ENCODE peak calls at places on chromosomes 1 and 21, in seven cellular contexts. One of them, this sample, is unnamed.

GRCh38 chr1:152515454-152515823 is 1.2 kb downstream of the CRCT1 start:
- DNase-seq in thyroid gland: no peak
- DNase-seq in IMR-90: peak; percentile 4
- DNase-seq in upper lobe of left lung: peak; percentile 77
- DNase-seq in NB4: no peak
- DNase-seq in K562: no peak
- DNase-seq in erythroblast: no peak
- DNase-seq in this sample: no peak

GRCh38 chr21:15687208-15687607 is 42.6 kb upstream of the USP25 start:
- DNase-seq in NB4: peak; percentile 1
- DNase-seq in upper lobe of left lung: no peak
- DNase-seq in thyroid gland: no peak
- DNase-seq in erythroblast: no peak
- DNase-seq in IMR-90: peak; percentile 74
- DNase-seq in K562: no peak
- DNase-seq in this sample: no peak

GRCh38 chr1:117371436-117372151 is 4.3 kb downstream of the MAN1A2 start:
- DNase-seq in erythroblast: no peak
- DNase-seq in NB4: peak; percentile 24
- DNase-seq in K562: no peak
- DNase-seq in IMR-90: peak; percentile 39
- DNase-seq in upper lobe of left lung: no peak
- DNase-seq in thyroid gland: no peak
- DNase-seq in this sample: no peak

GRCh38 chr1:196677781-196678509 is 26.1 kb downstream of the CFH start:
- DNase-seq in erythroblast: no peak
- DNase-seq in NB4: no peak
- DNase-seq in upper lobe of left lung: no peak
- DNase-seq in IMR-90: peak; percentile 22
- DNase-seq in thyroid gland: no peak
- DNase-seq in K562: no peak
- DNase-seq in this sample: no peak

GRCh38 chr1:6384962-6385672 is 8.4 kb downstream of the ACOT7 start:
- DNase-seq in upper lobe of left lung: no peak
- DNase-seq in K562: no peak
- DNase-seq in erythroblast: no peak
- DNase-seq in thyroid gland: peak; percentile 74
- DNase-seq in IMR-90: no peak
- DNase-seq in NB4: no peak
- DNase-seq in this sample: no peak

GRCh38 chr1:55418625-55419024 is 203.5 kb upstream of the USP24 start:
- DNase-seq in IMR-90: no peak
- DNase-seq in NB4: no peak
- DNase-seq in erythroblast: no peak
- DNase-seq in thyroid gland: peak; percentile 17
- DNase-seq in upper lobe of left lung: no peak
- DNase-seq in K562: no peak
- DNase-seq in this sample: no peak

GRCh38 chr1:153968000-153968363 is 280 bp downstream of the CREB3L4 start:
- DNase-seq in erythroblast: no peak
- DNase-seq in thyroid gland: peak; percentile 68
- DNase-seq in IMR-90: no peak
- DNase-seq in NB4: no peak
- DNase-seq in upper lobe of left lung: no peak
- DNase-seq in K562: no peak
- DNase-seq in this sample: no peak

GRCh38 chr1:35047188-35047858 is 15.6 kb upstream of the ZMYM6 start:
- DNase-seq in K562: no peak
- DNase-seq in erythroblast: no peak
- DNase-seq in upper lobe of left lung: no peak
- DNase-seq in thyroid gland: no peak
- DNase-seq in NB4: peak; percentile 70
- DNase-seq in IMR-90: peak; percentile 95
- DNase-seq in this sample: no peak

GRCh38 chr1:78297828-78298227 is 192.9 kb upstream of the PTGFR start:
- DNase-seq in erythroblast: no peak
- DNase-seq in thyroid gland: no peak
- DNase-seq in upper lobe of left lung: no peak
- DNase-seq in IMR-90: no peak
- DNase-seq in NB4: no peak
- DNase-seq in K562: no peak
- DNase-seq in this sample: no peak

GRCh38 chr1:156244712-156245111 is 2.7 kb downstream of the BGLAP start:
- DNase-seq in thyroid gland: no peak
- DNase-seq in IMR-90: no peak
- DNase-seq in K562: no peak
- DNase-seq in upper lobe of left lung: no peak
- DNase-seq in erythroblast: no peak
- DNase-seq in NB4: no peak
- DNase-seq in this sample: no peak

GRCh38 chr1:179228783-179229213 is 679 bp downstream of the ABL2 start:
- DNase-seq in K562: peak; percentile 65
- DNase-seq in IMR-90: peak; percentile 15
- DNase-seq in erythroblast: peak; percentile 47
- DNase-seq in upper lobe of left lung: no peak
- DNase-seq in NB4: peak; percentile 69
- DNase-seq in thyroid gland: peak; percentile 54
- DNase-seq in this sample: no peak

GRCh38 chr21:36478941-36479340 is 981 bp downstream of the CLDN14 start:
- DNase-seq in IMR-90: no peak
- DNase-seq in thyroid gland: no peak
- DNase-seq in erythroblast: no peak
- DNase-seq in NB4: no peak
- DNase-seq in K562: no peak
- DNase-seq in upper lobe of left lung: no peak
- DNase-seq in this sample: no peak

GRCh38 chr1:171421413-171422020 is 63.8 kb upstream of the PRRC2C start:
- DNase-seq in IMR-90: no peak
- DNase-seq in upper lobe of left lung: no peak
- DNase-seq in erythroblast: no peak
- DNase-seq in K562: no peak
- DNase-seq in thyroid gland: no peak
- DNase-seq in NB4: no peak
- DNase-seq in this sample: no peak

GRCh38 chr1:51907079-51907702 is 28.7 kb upstream of the NRDC start:
- DNase-seq in NB4: no peak
- DNase-seq in thyroid gland: no peak
- DNase-seq in IMR-90: peak; percentile 19
- DNase-seq in upper lobe of left lung: no peak
- DNase-seq in K562: no peak
- DNase-seq in erythroblast: no peak
- DNase-seq in this sample: no peak

GRCh38 chr1:12436817-12437599 is 181.0 kb downstream of the DHRS3 start:
- DNase-seq in K562: peak; percentile 54
- DNase-seq in upper lobe of left lung: no peak
- DNase-seq in thyroid gland: no peak
- DNase-seq in NB4: peak; percentile 41
- DNase-seq in erythroblast: no peak
- DNase-seq in IMR-90: peak; percentile 84
- DNase-seq in this sample: no peak

GRCh38 chr1:21278898-21279819 is 11.1 kb downstream of the ECE1 start:
- DNase-seq in thyroid gland: no peak
- DNase-seq in NB4: no peak
- DNase-seq in erythroblast: no peak
- DNase-seq in IMR-90: peak; percentile 65
- DNase-seq in upper lobe of left lung: no peak
- DNase-seq in K562: no peak
- DNase-seq in this sample: no peak

GRCh38 chr1:169044296-169044695 is 62.2 kb upstream of the ATP1B1 start:
- DNase-seq in erythroblast: no peak
- DNase-seq in K562: no peak
- DNase-seq in thyroid gland: no peak
- DNase-seq in upper lobe of left lung: no peak
- DNase-seq in NB4: peak; percentile 92
- DNase-seq in IMR-90: no peak
- DNase-seq in this sample: no peak
- TF ChIP-seq POLR2A in erythroblast: no peak
- TF ChIP-seq POLR2A in K562: no peak
- TF ChIP-seq POLR2A in thyroid gland: no peak
- TF ChIP-seq POLR2A in upper lobe of left lung: no peak
- TF ChIP-seq POLR2A in NB4: no peak
- TF ChIP-seq POLR2A in IMR-90: no peak
- TF ChIP-seq POLR2A in this sample: no peak

DNA sequence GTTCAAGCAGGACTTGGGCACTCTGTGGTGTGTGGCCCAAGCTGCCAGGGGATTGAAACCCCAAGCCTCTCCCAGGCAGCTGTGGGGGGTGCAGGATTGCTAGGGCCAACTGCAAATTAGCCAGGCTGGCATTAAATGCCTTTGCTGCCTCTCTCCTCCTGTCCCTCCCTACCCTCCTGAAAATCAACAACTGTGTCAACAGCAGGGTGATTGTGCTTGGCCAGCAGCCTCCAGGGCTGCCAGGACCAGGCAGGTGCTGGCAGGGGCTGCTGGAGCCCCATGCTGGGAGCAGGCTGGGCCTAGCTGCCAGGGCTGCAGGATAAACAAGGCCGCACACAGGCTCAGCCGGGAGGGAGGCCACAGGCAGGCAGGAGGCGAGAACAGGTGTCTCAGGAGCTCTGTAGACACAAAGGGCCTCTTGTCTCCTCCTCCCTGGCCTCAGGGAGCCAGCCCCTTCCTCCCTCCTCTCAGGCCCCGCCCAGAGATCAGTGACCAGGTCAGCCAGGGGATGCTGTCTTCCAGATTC is 11.4 kb downstream of the SOX13 start:
- DNase-seq in erythroblast: no peak
- DNase-seq in NB4: no peak
- DNase-seq in thyroid gland: peak; percentile 96
- DNase-seq in K562: no peak
- DNase-seq in upper lobe of left lung: peak; percentile 82
- DNase-seq in IMR-90: no peak
- DNase-seq in this sample: no peak
- TF ChIP-seq POLR2A in erythroblast: no peak
- TF ChIP-seq POLR2A in NB4: no peak
- TF ChIP-seq POLR2A in thyroid gland: peak; percentile 61
- TF ChIP-seq POLR2A in K562: no peak
- TF ChIP-seq POLR2A in upper lobe of left lung: no peak
- TF ChIP-seq POLR2A in IMR-90: no peak
- TF ChIP-seq POLR2A in this sample: no peak

DNA sequence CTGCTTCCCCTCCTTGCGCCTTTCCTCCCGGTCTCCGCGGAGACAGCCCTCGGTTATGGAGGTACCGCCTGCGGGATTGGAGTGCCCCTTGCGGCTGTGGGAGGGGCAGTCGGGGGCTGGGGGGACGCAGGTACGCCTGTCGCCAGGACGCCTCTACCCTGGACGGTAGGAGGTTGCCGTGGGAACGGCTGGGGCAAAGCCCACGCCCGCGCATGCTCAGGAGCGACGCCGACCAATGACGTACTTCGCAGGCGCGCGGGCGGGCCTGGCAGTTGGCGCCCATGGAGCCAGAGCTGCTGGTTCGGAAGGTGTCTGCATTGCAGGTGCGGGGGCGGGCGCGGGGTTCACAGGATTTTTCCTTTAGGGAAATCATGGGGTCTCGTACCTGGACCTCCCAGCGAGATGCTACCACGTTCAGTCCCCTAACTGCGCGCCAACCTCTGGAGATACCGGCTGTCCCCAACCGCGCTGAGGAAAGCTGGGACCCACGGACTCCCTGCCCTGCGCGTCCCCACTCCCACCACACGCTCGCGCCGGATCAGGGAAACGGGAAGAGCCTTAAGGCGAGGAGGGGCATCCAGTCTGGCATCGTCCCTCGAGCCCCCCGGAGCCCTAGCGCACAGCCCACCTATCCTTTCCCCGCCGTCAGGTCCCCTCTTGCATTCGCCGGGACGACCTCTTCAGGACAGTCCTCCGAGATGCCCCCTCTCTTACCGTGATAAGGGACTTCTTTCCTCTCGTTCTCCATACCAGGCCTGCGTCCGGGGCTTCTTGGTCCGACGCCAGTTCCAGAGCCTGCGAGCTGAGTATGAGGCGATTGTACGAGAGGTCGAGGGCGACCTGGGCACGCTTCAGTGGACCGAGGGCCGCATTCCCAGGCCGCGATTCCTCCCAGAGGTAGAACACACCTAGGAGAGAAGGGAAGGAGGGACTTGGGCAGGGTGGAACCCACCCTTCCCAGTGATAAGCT is at the start of gene IQCC:
- DNase-seq in NB4: peak; percentile 86
- DNase-seq in upper lobe of left lung: peak; percentile 97
- DNase-seq in thyroid gland: peak; percentile 95
- DNase-seq in IMR-90: peak; percentile 74
- DNase-seq in K562: peak; percentile 96
- DNase-seq in erythroblast: peak; percentile 94
- DNase-seq in this sample: no peak
- TF ChIP-seq POLR2A in NB4: peak; percentile 81
- TF ChIP-seq POLR2A in upper lobe of left lung: peak; percentile 56
- TF ChIP-seq POLR2A in thyroid gland: peak; percentile 86
- TF ChIP-seq POLR2A in IMR-90: peak; percentile 75
- TF ChIP-seq POLR2A in K562: peak; percentile 94
- TF ChIP-seq POLR2A in erythroblast: peak; percentile 90
- TF ChIP-seq POLR2A in this sample: peak; percentile 29

GRCh38 chr1:28519946-28520725 is 14.3 kb downstream of the RCC1 start:
- DNase-seq in erythroblast: no peak
- DNase-seq in thyroid gland: no peak
- DNase-seq in NB4: peak; percentile 25
- DNase-seq in IMR-90: no peak
- DNase-seq in upper lobe of left lung: no peak
- DNase-seq in K562: no peak
- DNase-seq in this sample: no peak

GRCh38 chr1:28516518-28516956 is 10.7 kb downstream of the RCC1 start:
- DNase-seq in thyroid gland: no peak
- DNase-seq in NB4: peak; percentile 33
- DNase-seq in upper lobe of left lung: no peak
- DNase-seq in IMR-90: no peak
- DNase-seq in erythroblast: no peak
- DNase-seq in K562: no peak
- DNase-seq in this sample: no peak

GRCh38 chr1:28518000-28518744 is 12.3 kb downstream of the RCC1 start:
- DNase-seq in erythroblast: peak; percentile 94
- DNase-seq in thyroid gland: peak; percentile 93
- DNase-seq in IMR-90: peak; percentile 81
- DNase-seq in K562: peak; percentile 93
- DNase-seq in NB4: peak; percentile 92
- DNase-seq in upper lobe of left lung: peak; percentile 98
- DNase-seq in this sample: no peak

GRCh38 chr1:28517649-28517999 is 11.8 kb downstream of the RCC1 start:
- DNase-seq in thyroid gland: no peak
- DNase-seq in NB4: no peak
- DNase-seq in K562: no peak
- DNase-seq in erythroblast: no peak
- DNase-seq in IMR-90: peak; percentile 37
- DNase-seq in upper lobe of left lung: no peak
- DNase-seq in this sample: no peak

DNA sequence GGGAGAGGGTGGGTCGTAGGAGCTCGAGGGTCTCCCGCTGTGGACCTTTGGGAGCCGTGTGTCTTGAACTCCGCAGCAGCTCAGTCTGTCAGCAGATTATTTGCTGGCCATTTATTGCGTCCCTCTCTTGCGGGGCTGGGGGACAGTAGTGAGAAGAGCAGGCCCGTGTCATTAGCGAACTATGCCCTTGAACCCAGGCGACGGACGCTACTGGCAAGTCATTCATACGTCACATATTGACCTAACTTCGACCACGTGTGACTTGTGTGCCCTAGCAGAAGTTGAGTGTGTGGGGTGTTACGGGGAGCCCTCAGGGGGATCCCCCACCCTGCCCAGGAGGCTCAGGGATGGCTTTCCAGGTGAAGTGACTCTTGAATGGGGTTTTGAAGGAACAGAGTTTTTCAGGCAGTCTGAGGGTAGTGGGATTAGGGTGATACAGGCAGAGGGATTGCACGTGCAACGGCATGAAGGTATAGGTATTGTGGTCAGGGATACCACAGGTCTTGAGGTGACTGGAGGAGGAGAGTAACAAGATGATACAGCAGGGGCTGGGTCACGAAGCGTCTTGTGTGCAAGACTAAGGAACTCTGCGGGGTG is 13.0 kb downstream of the RCC1 start:
- DNase-seq in NB4: peak; percentile 80
- DNase-seq in upper lobe of left lung: no peak
- DNase-seq in K562: peak; percentile 48
- DNase-seq in thyroid gland: no peak
- DNase-seq in IMR-90: no peak
- DNase-seq in erythroblast: peak; percentile 85
- DNase-seq in this sample: no peak
- TF ChIP-seq POLR2A in NB4: no peak
- TF ChIP-seq POLR2A in upper lobe of left lung: no peak
- TF ChIP-seq POLR2A in K562: peak; percentile 82
- TF ChIP-seq POLR2A in thyroid gland: no peak
- TF ChIP-seq POLR2A in IMR-90: no peak
- TF ChIP-seq POLR2A in erythroblast: no peak
- TF ChIP-seq POLR2A in this sample: no peak